ENCODE peak calls at places on chromosome 6, in ten cellular contexts. H, E, L, N, F, B, I, Q, D and K are unnamed samples.

GRCh38 chr6:56524891-56525703 is 117.6 kb downstream of the DST start:
- DNase-seq in H (no peak), E (peak; percentile 65), L (no peak), N (peak; percentile 95), F (no peak), B (peak; percentile 76), I (no peak), Q (no peak), D (no peak), K (no peak)

GRCh38 chr6:119076173-119076965 is 2.1 kb downstream of the FAM184A start:
- DNase-seq in H (no peak), E (no peak), L (no peak), N (no peak), F (no peak), B (no peak), I (no peak), Q (no peak), D (no peak), K (peak; percentile 46)

GRCh38 chr6:105045546-105045945 is 88.6 kb downstream of the LIN28B start:
- DNase-seq in H (no peak), E (peak; percentile 48), L (no peak), N (peak; percentile 40), F (no peak), B (peak; percentile 13), I (no peak), Q (no peak), D (no peak), K (no peak)

GRCh38 chr6:27825025-27825823 is 87.0 kb downstream of the OR2B2 start:
- DNase-seq in H (no peak), E (no peak), L (no peak), N (no peak), F (no peak), B (no peak), I (no peak), Q (no peak), D (no peak), K (no peak)

GRCh38 chr6:6678811-6679210 is 90.3 kb downstream of the LY86 start:
- DNase-seq in H (no peak), E (no peak), L (no peak), N (no peak), F (no peak), B (no peak), I (no peak), Q (peak; percentile 44), D (no peak), K (no peak)

GRCh38 chr6:130322673-130323268 is 43.0 kb upstream of the TMEM200A start:
- DNase-seq in H (peak; percentile 24), E (peak; percentile 62), L (peak; percentile 26), N (peak; percentile 91), F (peak; percentile 0), B (peak; percentile 84), I (peak; percentile 24), Q (peak; percentile 47), D (peak; percentile 31), K (peak; percentile 68)

GRCh38 chr6:152637422-152638047 is 373 bp upstream of the SYNE1 start:
- DNase-seq in H (no peak), E (no peak), L (no peak), N (peak; percentile 5), F (no peak), B (peak; percentile 7), I (no peak), Q (no peak), D (no peak), K (no peak)

GRCh38 chr6:157885211-157885788 is 62.3 kb downstream of the SNX9 start:
- DNase-seq in H (no peak), E (no peak), L (no peak), N (no peak), F (no peak), B (no peak), I (no peak), Q (no peak), D (no peak), K (peak; percentile 84)

GRCh38 chr6:38259736-38260135 is 380.0 kb downstream of the BTBD9 start:
- DNase-seq in H (no peak), E (no peak), L (no peak), N (peak; percentile 57), F (no peak), B (peak; percentile 57), I (no peak), Q (no peak), D (no peak), K (no peak)

GRCh38 chr6:74899416-74899815 is 306.4 kb downstream of the COL12A1 start:
- DNase-seq in H (no peak), E (peak; percentile 52), L (no peak), N (peak; percentile 69), F (no peak), B (peak; percentile 76), I (no peak), Q (no peak), D (no peak), K (no peak)

GRCh38 chr6:70124882-70125535 is 177.9 kb downstream of the COL9A1 start:
- DNase-seq in H (no peak), E (peak; percentile 65), L (no peak), N (peak; percentile 25), F (no peak), B (peak; percentile 18), I (no peak), Q (no peak), D (no peak), K (no peak)

GRCh38 chr6:28258877-28259777 is at the start of gene NKAPL:
- DNase-seq in H (no peak), E (peak; percentile 66), L (no peak), N (peak; percentile 67), F (no peak), B (peak; percentile 86), I (peak; percentile 86), Q (peak; percentile 65), D (peak; percentile 70), K (peak; percentile 80)

GRCh38 chr6:14533446-14533845 is 415.9 kb downstream of the CD83 start:
- DNase-seq in H (no peak), E (no peak), L (no peak), N (peak; percentile 59), F (no peak), B (no peak), I (no peak), Q (no peak), D (no peak), K (no peak)

GRCh38 chr6:150547511-150548222 is 52.0 kb upstream of the PLEKHG1 start:
- DNase-seq in H (no peak), E (no peak), L (no peak), N (no peak), F (no peak), B (no peak), I (peak; percentile 81), Q (no peak), D (no peak), K (no peak)

GRCh38 chr6:165969184-165969583 is 198.5 kb downstream of the TBXT start:
- DNase-seq in H (no peak), E (no peak), L (no peak), N (no peak), F (no peak), B (no peak), I (no peak), Q (no peak), D (no peak), K (no peak)

GRCh38 chr6:161369339-161369738 is 95.5 kb upstream of the AGPAT4 start:
- DNase-seq in H (no peak), E (peak; percentile 93), L (no peak), N (peak; percentile 90), F (peak; percentile 89), B (peak; percentile 93), I (no peak), Q (no peak), D (no peak), K (no peak)

GRCh38 chr6:157668690-157669089 is 154.4 kb upstream of the SNX9 start:
- DNase-seq in H (no peak), E (no peak), L (no peak), N (no peak), F (no peak), B (no peak), I (no peak), Q (no peak), D (no peak), K (no peak)

GRCh38 chr6:116847234-116847633 is 18.4 kb upstream of the GPRC6A start:
- DNase-seq in H (no peak), E (no peak), L (no peak), N (peak; percentile 54), F (no peak), B (peak; percentile 60), I (no peak), Q (no peak), D (peak; percentile 5), K (no peak)
- TF ChIP-seq CTCF in H (peak; percentile 35), E (peak; percentile 7), L (peak; percentile 53), N (no peak), F (no peak), B (peak; percentile 19), I (peak; percentile 20), Q (no peak), D (peak; percentile 28), K (peak; percentile 27)

DNA sequence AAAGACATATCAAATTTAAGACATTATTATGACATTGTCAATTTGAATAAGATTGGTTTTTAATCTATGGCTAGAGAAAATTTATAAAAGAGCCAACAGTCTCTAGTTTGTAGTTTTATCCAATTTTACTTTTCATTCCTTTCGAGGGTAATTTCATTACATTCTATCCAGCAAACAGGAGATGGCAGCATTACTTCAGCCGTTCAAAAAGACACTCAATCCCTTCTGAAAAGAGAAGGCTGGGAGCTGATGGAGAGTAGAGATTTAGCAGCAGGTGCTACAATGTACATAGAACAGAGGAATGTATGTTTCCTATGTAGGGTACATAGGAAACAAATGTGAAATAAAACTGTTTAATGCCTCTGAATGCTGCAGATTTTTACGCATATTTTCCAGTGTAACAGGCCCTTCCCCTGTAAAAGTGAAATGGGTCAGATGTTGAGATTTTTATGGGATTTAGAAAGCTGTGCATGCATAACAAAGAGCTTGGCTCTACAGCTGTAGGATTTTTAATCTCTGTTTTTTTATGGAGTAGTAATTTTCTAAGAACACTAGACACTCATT is 15.9 kb downstream of the RPS12 start:
- DNase-seq in H (peak; percentile 50), E (no peak), L (no peak), N (peak; percentile 37), F (no peak), B (peak; percentile 62), I (peak; percentile 9), Q (no peak), D (no peak), K (peak; percentile 12)
- TF ChIP-seq CTCF in H (peak; percentile 73), E (peak; percentile 58), L (peak; percentile 36), N (peak; percentile 49), F (no peak), B (peak; percentile 69), I (peak; percentile 58), Q (no peak), D (peak; percentile 37), K (peak; percentile 55)

GRCh38 chr6:132161283-132161682 is 210.1 kb upstream of the CCN2 start:
- DNase-seq in H (no peak), E (peak; percentile 75), L (no peak), N (peak; percentile 83), F (no peak), B (peak; percentile 81), I (peak; percentile 18), Q (no peak), D (no peak), K (no peak)
- TF ChIP-seq CTCF in H (peak; percentile 37), E (peak; percentile 73), L (no peak), N (peak; percentile 69), F (no peak), B (peak; percentile 75), I (peak; percentile 63), Q (no peak), D (peak; percentile 57), K (no peak)

GRCh38 chr6:116218172-116218633 is 35.7 kb downstream of the TSPYL4 start:
- DNase-seq in H (no peak), E (no peak), L (no peak), N (peak; percentile 47), F (no peak), B (peak; percentile 45), I (no peak), Q (no peak), D (no peak), K (no peak)
- TF ChIP-seq CTCF in H (no peak), E (peak; percentile 22), L (peak; percentile 49), N (peak; percentile 43), F (peak; percentile 16), B (peak; percentile 37), I (peak; percentile 52), Q (no peak), D (peak; percentile 38), K (peak; percentile 62)